ENCODE peak calls at places on chromosome 12, in six cellular contexts. V is spleen, H is stomach, O is H9, I is PC-3, L is psoas muscle. Y is an unnamed sample.

GRCh38 chr12:43766291-43766690 is 7.5 kb downstream of the IRAK4 start:
- DNase-seq in O (no peak), V (no peak), L (no peak), I (peak), H (no peak), Y (peak)

GRCh38 chr12:108099085-108099484 is 30.0 kb upstream of the WSCD2 start:
- DNase-seq in H (no peak), O (no peak), V (no peak), I (peak), L (no peak), Y (peak)

GRCh38 chr12:91381309-91381804 is 198.7 kb upstream of the DCN start:
- DNase-seq in H (peak), I (peak), O (peak), L (no peak), V (no peak), Y (peak)

GRCh38 chr12:116818341-116818856 is 62.8 kb downstream of the HRK start:
- DNase-seq in V (peak), L (no peak), I (peak), O (no peak), H (peak), Y (peak)

GRCh38 chr12:92533280-92533890 is 169.4 kb upstream of the PLEKHG7 start:
- DNase-seq in H (no peak), I (no peak), V (no peak), O (no peak), L (no peak), Y (no peak)

GRCh38 chr12:108691995-108692808 is 39.1 kb downstream of the CORO1C start:
- DNase-seq in O (no peak), I (no peak), H (no peak), V (no peak), L (peak), Y (no peak)

GRCh38 chr12:132444957-132445883 is 44.7 kb upstream of the FBRSL1 start:
- DNase-seq in H (peak), I (no peak), O (peak), L (no peak), V (peak), Y (no peak)

GRCh38 chr12:6767301-6767591 is 1.1 kb downstream of the PTMS start:
- DNase-seq in H (no peak), O (no peak), I (no peak), V (no peak), L (no peak), Y (peak)

GRCh38 chr12:47755655-47756562 is 2.8 kb downstream of the RAPGEF3 start:
- DNase-seq in I (no peak), O (no peak), H (peak), L (no peak), V (peak), Y (no peak)

GRCh38 chr12:67531519-67531918 is 117.0 kb upstream of the DYRK2 start:
- DNase-seq in O (no peak), L (no peak), H (no peak), I (no peak), V (no peak), Y (no peak)

GRCh38 chr12:69329669-69330428 is 18.3 kb upstream of the LYZ start:
- DNase-seq in H (no peak), L (no peak), V (no peak), I (peak), O (no peak), Y (no peak)

GRCh38 chr12:50271724-50272247 is 11.5 kb downstream of the LIMA1 start:
- DNase-seq in O (no peak), L (no peak), V (no peak), I (no peak), H (no peak), Y (peak)

GRCh38 chr12:119432935-119433334 is 98.4 kb downstream of the CCDC60 start:
- DNase-seq in H (no peak), V (no peak), O (no peak), L (no peak), I (no peak), Y (no peak)

GRCh38 chr12:93571360-93571853 is 1.1 kb upstream of the SOCS2 start:
- DNase-seq in O (peak), H (peak), L (peak), I (peak), V (peak), Y (peak)

GRCh38 chr12:40146800-40147797 is 41.2 kb upstream of the SLC2A13 start:
- DNase-seq in L (no peak), I (no peak), V (no peak), H (no peak), O (no peak), Y (no peak)

GRCh38 chr12:83322816-83323215 is 636.1 kb downstream of the TMTC2 start:
- DNase-seq in H (no peak), L (no peak), V (no peak), O (no peak), I (no peak), Y (no peak)

GRCh38 chr12:121061831-121062230 is 22.8 kb upstream of the OASL start:
- DNase-seq in L (no peak), H (no peak), V (no peak), O (no peak), I (peak), Y (no peak)

GRCh38 chr12:28535216-28535615 is 345.0 kb downstream of the CCDC91 start:
- DNase-seq in V (no peak), H (no peak), O (no peak), L (no peak), I (peak), Y (no peak)

GRCh38 chr12:111788178-111788654 is 21.5 kb downstream of the ALDH2 start:
- DNase-seq in I (peak), V (no peak), L (peak), O (no peak), H (peak), Y (peak)

GRCh38 chr12:32115404-32116104 is 8.9 kb downstream of the BICD1 start:
- DNase-seq in O (peak), L (peak), H (peak), V (no peak), I (peak), Y (peak)

GRCh38 chr12:92553389-92553788 is 149.4 kb upstream of the PLEKHG7 start:
- DNase-seq in H (peak), I (no peak), L (no peak), O (no peak), V (peak), Y (peak)

GRCh38 chr12:27186240-27186839 is 57.7 kb upstream of the STK38L start:
- DNase-seq in I (no peak), H (no peak), L (no peak), V (no peak), O (no peak), Y (no peak)

GRCh38 chr12:88876867-88877266 is 296.6 kb upstream of the KITLG start:
- DNase-seq in L (no peak), H (no peak), V (no peak), I (peak), O (no peak), Y (peak)

GRCh38 chr12:121767525-121768016 is 25.9 kb downstream of the RHOF start:
- DNase-seq in I (no peak), V (no peak), H (no peak), L (peak), O (no peak), Y (peak)

GRCh38 chr12:12645485-12645884 is 33.8 kb downstream of the CREBL2 start:
- DNase-seq in H (no peak), L (no peak), I (peak), O (peak), V (no peak), Y (peak)

GRCh38 chr12:63294327-63294632 is 143.3 kb upstream of the AVPR1A start:
- DNase-seq in V (no peak), I (peak), O (no peak), H (no peak), L (no peak), Y (no peak)

GRCh38 chr12:26630546-26631027 is 202.4 kb downstream of the ITPR2 start:
- DNase-seq in V (no peak), H (no peak), I (peak), O (no peak), L (no peak), Y (no peak)

GRCh38 chr12:55842681-55843429 is at the start of gene MMP19:
- DNase-seq in I (peak), O (peak), L (no peak), H (no peak), V (peak), Y (no peak)

GRCh38 chr12:66603458-66603857 is 75.4 kb downstream of the GRIP1 start:
- DNase-seq in O (no peak), L (no peak), I (peak), H (no peak), V (no peak), Y (peak)

GRCh38 chr12:62971769-62972525 is 37.0 kb upstream of the PPM1H start:
- DNase-seq in V (no peak), I (no peak), H (no peak), L (no peak), O (no peak), Y (no peak)

GRCh38 chr12:89933911-89934310 is 225.3 kb upstream of the ATP2B1 start:
- DNase-seq in V (no peak), H (no peak), L (no peak), I (no peak), O (no peak), Y (no peak)

GRCh38 chr12:124452576-124453391 is 114.6 kb downstream of the NCOR2 start:
- DNase-seq in H (no peak), O (no peak), I (no peak), V (peak), L (no peak), Y (no peak)

GRCh38 chr12:22395666-22396065 is 61.2 kb upstream of the ST8SIA1 start:
- DNase-seq in I (no peak), O (no peak), L (no peak), V (no peak), H (no peak), Y (no peak)

GRCh38 chr12:45634273-45634917 is 95.1 kb upstream of the ARID2 start:
- DNase-seq in O (no peak), V (no peak), I (no peak), L (no peak), H (no peak), Y (no peak)

GRCh38 chr12:132167610-132168310 is 23.5 kb downstream of the NOC4L start:
- DNase-seq in V (peak), O (no peak), L (no peak), H (no peak), I (no peak), Y (no peak)

DNA sequence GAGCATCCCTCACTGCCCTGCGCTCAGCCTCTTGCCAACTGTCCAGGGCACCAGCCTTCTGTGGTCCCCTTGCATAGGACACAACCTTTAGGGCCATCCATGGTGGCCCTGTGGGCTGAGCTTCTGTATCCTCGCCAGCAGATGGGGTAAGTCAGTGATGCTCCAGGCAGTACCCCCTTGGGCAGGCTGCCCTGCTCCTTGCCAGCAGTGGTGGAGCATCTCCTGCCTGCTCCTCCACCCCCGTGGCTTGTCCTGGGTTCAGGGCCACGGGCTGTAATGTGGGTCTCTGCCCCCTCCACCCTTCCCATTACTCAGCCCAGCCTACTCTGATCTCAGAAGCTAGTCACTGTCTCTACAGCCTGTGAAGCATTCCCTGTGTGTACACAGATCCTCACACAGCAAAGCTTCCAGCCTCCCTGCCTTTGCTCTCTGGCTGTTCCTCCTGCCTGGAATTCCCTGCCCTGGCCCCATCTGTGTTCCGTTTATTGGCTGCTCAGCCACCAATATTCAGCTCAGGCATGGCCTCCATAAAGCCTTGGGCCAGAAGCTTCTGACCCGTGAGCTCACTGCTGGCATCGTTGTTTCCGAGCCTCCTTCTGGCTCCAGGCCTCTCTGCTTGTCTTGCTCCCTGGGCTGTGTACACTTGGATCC is 177.2 kb upstream of the PRMT8 start:
- DNase-seq in V (no peak), H (no peak), O (peak), L (no peak), I (peak), Y (peak)
- TF ChIP-seq CTCF in V (peak), H (no peak), O (peak), L (peak), I (peak), Y (peak)

GRCh38 chr12:54287316-54288157 is 7.0 kb downstream of the HNRNPA1 start:
- DNase-seq in O (peak), I (no peak), H (no peak), V (no peak), L (no peak), Y (no peak)

GRCh38 chr12:54285150-54286041 is 4.9 kb downstream of the HNRNPA1 start:
- DNase-seq in I (no peak), L (no peak), O (no peak), V (no peak), H (no peak), Y (no peak)

GRCh38 chr12:54282949-54283593 is 2.5 kb downstream of the HNRNPA1 start:
- DNase-seq in L (no peak), H (no peak), O (no peak), V (no peak), I (no peak), Y (no peak)

GRCh38 chr12:54280401-54281260 is at the start of gene HNRNPA1:
- DNase-seq in H (peak), O (peak), L (peak), V (peak), I (peak), Y (peak)

DNA sequence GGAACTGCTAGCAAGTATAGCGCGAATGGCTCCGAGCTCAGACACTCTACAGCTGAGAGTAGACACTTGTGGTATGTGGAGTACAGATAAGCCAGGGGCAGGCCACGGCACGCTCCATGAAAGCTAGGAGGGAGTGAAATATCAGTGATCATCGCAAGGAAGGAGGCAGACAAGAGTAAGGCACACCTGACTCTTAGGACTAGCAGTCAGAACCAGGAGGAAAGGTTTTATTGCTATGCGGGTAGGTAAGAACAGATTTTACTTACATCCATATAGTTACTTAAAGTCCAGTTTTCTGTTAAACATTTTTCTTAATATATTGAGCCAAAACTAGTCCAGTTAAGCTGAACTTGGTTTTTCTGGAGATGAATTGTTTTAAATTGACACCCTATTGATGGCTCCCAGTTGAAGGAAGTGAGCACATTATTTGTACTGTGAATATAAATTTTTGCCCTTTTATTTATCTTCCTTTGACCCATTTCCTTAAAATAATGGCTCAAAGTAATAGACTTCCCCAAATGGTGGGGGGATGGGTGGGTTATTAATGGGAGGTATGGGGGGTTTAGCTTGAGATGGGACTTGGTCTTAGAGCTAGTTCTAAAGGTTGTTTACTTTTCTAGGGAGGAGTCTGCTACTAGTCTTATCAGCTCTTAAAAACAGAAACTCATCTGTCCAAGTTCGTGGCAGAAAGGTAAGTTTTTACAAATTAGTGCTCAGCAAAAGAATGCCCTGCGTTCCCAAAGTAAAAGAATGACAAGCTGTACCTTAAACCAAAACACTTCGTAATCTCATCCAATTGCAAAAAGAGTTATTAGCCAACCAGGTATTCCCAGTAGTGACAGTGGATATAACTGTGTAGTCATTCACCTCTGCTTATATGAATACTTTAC is 5.8 kb downstream of the HNRNPA1 start:
- DNase-seq in V (no peak), O (no peak), L (no peak), I (no peak), H (no peak), Y (peak)
- H3K27ac ChIP-seq in V (peak), O (peak), L (peak), I (no peak), H (peak), Y (peak)

GRCh38 chr12:70487440-70487839 is 121.3 kb downstream of the KCNMB4 start:
- DNase-seq in O (no peak), I (no peak), L (no peak), H (no peak), V (no peak), Y (peak)
- TF ChIP-seq CTCF in O (no peak), I (no peak), L (no peak), H (no peak), V (no peak), Y (no peak)

GRCh38 chr12:2689393-2689792 is 105.4 kb upstream of the FKBP4 start:
- DNase-seq in O (peak), H (no peak), L (no peak), I (no peak), V (no peak), Y (no peak)

GRCh38 chr12:2686280-2686646 is 108.5 kb upstream of the FKBP4 start:
- DNase-seq in I (no peak), H (no peak), O (peak), V (peak), L (no peak), Y (no peak)

GRCh38 chr12:2689879-2690278 is 104.9 kb upstream of the FKBP4 start:
- DNase-seq in V (no peak), I (no peak), O (peak), L (no peak), H (no peak), Y (no peak)

GRCh38 chr12:2688381-2688881 is 106.3 kb upstream of the FKBP4 start:
- DNase-seq in H (no peak), O (peak), V (no peak), I (no peak), L (no peak), Y (no peak)

GRCh38 chr12:2687058-2687457 is 107.7 kb upstream of the FKBP4 start:
- DNase-seq in H (no peak), V (no peak), O (peak), L (no peak), I (no peak), Y (no peak)
- H3K27ac ChIP-seq in H (no peak), V (no peak), O (no peak), L (no peak), I (no peak), Y (no peak)

GRCh38 chr12:54147186-54147585 is 41.6 kb downstream of the SMUG1 start:
- DNase-seq in H (peak), V (no peak), I (no peak), O (no peak), L (no peak), Y (no peak)
- TF ChIP-seq CTCF in H (no peak), V (no peak), I (no peak), O (no peak), L (no peak), Y (no peak)

GRCh38 chr12:639566-639965 is 23.7 kb downstream of the NINJ2 start:
- DNase-seq in L (peak), H (no peak), I (no peak), V (no peak), O (no peak), Y (no peak)
- H3K27ac ChIP-seq in L (peak), H (peak), I (no peak), V (peak), O (no peak), Y (no peak)

GRCh38 chr12:3328571-3328970 is 162.4 kb upstream of the PRMT8 start:
- DNase-seq in H (no peak), O (no peak), V (no peak), I (no peak), L (no peak), Y (no peak)

GRCh38 chr12:3325736-3326135 is 165.3 kb upstream of the PRMT8 start:
- DNase-seq in H (no peak), L (no peak), O (no peak), I (no peak), V (no peak), Y (no peak)

GRCh38 chr12:3328081-3328480 is 162.9 kb upstream of the PRMT8 start:
- DNase-seq in V (no peak), I (no peak), L (no peak), H (no peak), O (no peak), Y (no peak)

GRCh38 chr12:3326850-3327780 is 163.9 kb upstream of the PRMT8 start:
- DNase-seq in H (no peak), V (no peak), I (no peak), L (no peak), O (no peak), Y (no peak)

DNA sequence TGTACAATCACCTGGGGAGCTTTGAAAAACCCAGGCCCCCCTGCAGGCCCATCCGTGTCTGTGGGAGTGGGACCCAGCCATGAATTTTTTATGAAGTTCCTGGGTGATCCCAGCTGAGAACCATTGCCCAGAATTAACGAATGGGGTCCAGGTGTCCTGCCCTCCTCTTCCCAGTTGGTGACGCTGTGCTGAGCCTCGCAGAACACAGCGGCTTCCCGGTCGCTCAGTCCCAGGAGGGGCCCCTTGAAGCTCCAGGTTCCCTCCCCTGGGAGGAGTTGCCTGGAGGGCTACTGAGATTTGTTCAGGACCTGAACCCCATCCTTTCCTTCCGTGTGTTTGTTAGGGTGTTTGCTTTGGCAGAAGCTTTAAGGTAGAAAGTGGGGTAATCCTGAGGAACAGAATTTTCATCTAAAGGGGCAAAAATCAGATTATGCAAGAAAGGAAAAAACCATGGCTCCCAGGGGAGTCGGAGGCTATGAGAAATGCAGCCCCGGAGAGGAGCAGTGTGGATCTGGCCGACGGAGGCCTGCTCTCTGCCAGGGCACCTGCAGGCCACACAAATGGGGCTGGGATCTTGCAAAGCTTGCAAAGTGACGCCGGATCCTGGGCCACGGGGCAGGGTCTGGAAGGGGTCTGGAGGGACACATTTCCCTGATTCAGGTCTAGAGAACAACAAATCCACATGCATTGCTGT is 164.7 kb upstream of the PRMT8 start:
- DNase-seq in O (peak), V (no peak), H (no peak), L (no peak), I (no peak), Y (no peak)
- TF ChIP-seq CTCF in O (peak), V (no peak), H (no peak), L (no peak), I (no peak), Y (no peak)

Y was measured in cardiac muscle cell.